ENCODE peak calls at places on chromosomes 12 and 14, in eight cellular contexts. One of them, this sample, is unnamed.

GRCh38 chr12:69331846-69332684 is 16.1 kb upstream of the LYZ start:
- DNase-seq in HCT116: no peak
- DNase-seq in WTC11: no peak
- DNase-seq in hepatocyte: no peak
- DNase-seq in OCI-LY7: no peak
- DNase-seq in CD8-positive, alpha-beta T cell: no peak
- DNase-seq in foreskin fibroblast: no peak
- DNase-seq in endothelial cell of umbilical vein: no peak
- DNase-seq in this sample: no peak

GRCh38 chr14:54291491-54292191 is 105.2 kb upstream of the CDKN3 start:
- DNase-seq in HCT116: no peak
- DNase-seq in WTC11: no peak
- DNase-seq in hepatocyte: no peak
- DNase-seq in OCI-LY7: no peak
- DNase-seq in CD8-positive, alpha-beta T cell: no peak
- DNase-seq in foreskin fibroblast: no peak
- DNase-seq in endothelial cell of umbilical vein: peak
- DNase-seq in this sample: no peak

GRCh38 chr14:100864960-100865681 is 38.4 kb downstream of the RTL1 start:
- DNase-seq in HCT116: no peak
- DNase-seq in WTC11: no peak
- DNase-seq in hepatocyte: no peak
- DNase-seq in OCI-LY7: no peak
- DNase-seq in CD8-positive, alpha-beta T cell: no peak
- DNase-seq in foreskin fibroblast: peak
- DNase-seq in endothelial cell of umbilical vein: no peak
- DNase-seq in this sample: no peak

GRCh38 chr12:124700810-124701594 is 133.6 kb upstream of the NCOR2 start:
- DNase-seq in HCT116: no peak
- DNase-seq in WTC11: no peak
- DNase-seq in hepatocyte: peak
- DNase-seq in OCI-LY7: no peak
- DNase-seq in CD8-positive, alpha-beta T cell: no peak
- DNase-seq in foreskin fibroblast: peak
- DNase-seq in endothelial cell of umbilical vein: peak
- DNase-seq in this sample: no peak

GRCh38 chr12:65741662-65742480 is 82.4 kb upstream of the HMGA2 start:
- DNase-seq in HCT116: no peak
- DNase-seq in WTC11: peak
- DNase-seq in hepatocyte: peak
- DNase-seq in OCI-LY7: no peak
- DNase-seq in CD8-positive, alpha-beta T cell: no peak
- DNase-seq in foreskin fibroblast: peak
- DNase-seq in endothelial cell of umbilical vein: peak
- DNase-seq in this sample: no peak

GRCh38 chr12:69602954-69603353 is 7.8 kb downstream of the LRRC10 start:
- DNase-seq in HCT116: no peak
- DNase-seq in WTC11: no peak
- DNase-seq in hepatocyte: no peak
- DNase-seq in OCI-LY7: no peak
- DNase-seq in CD8-positive, alpha-beta T cell: no peak
- DNase-seq in foreskin fibroblast: no peak
- DNase-seq in endothelial cell of umbilical vein: no peak
- DNase-seq in this sample: no peak

GRCh38 chr12:121417847-121418246 is 17.9 kb downstream of the RNF34 start:
- DNase-seq in HCT116: no peak
- DNase-seq in WTC11: no peak
- DNase-seq in hepatocyte: peak
- DNase-seq in OCI-LY7: no peak
- DNase-seq in CD8-positive, alpha-beta T cell: no peak
- DNase-seq in foreskin fibroblast: no peak
- DNase-seq in endothelial cell of umbilical vein: no peak
- DNase-seq in this sample: no peak

GRCh38 chr12:54585243-54585642 is 3.2 kb downstream of the PPP1R1A start:
- DNase-seq in HCT116: no peak
- DNase-seq in WTC11: no peak
- DNase-seq in hepatocyte: no peak
- DNase-seq in OCI-LY7: no peak
- DNase-seq in CD8-positive, alpha-beta T cell: no peak
- DNase-seq in foreskin fibroblast: no peak
- DNase-seq in endothelial cell of umbilical vein: no peak
- DNase-seq in this sample: no peak

GRCh38 chr14:69580009-69580577 is 5.4 kb upstream of the CCDC177 start:
- DNase-seq in HCT116: peak
- DNase-seq in WTC11: peak
- DNase-seq in hepatocyte: peak
- DNase-seq in OCI-LY7: peak
- DNase-seq in CD8-positive, alpha-beta T cell: no peak
- DNase-seq in foreskin fibroblast: peak
- DNase-seq in endothelial cell of umbilical vein: peak
- DNase-seq in this sample: no peak

GRCh38 chr12:121957831-121958515 is 39.6 kb downstream of the CFAP251 start:
- DNase-seq in HCT116: no peak
- DNase-seq in WTC11: no peak
- DNase-seq in hepatocyte: no peak
- DNase-seq in OCI-LY7: no peak
- DNase-seq in CD8-positive, alpha-beta T cell: no peak
- DNase-seq in foreskin fibroblast: no peak
- DNase-seq in endothelial cell of umbilical vein: no peak
- DNase-seq in this sample: no peak

GRCh38 chr12:24943947-24944597 is 4.8 kb downstream of the BCAT1 start:
- DNase-seq in HCT116: no peak
- DNase-seq in WTC11: no peak
- DNase-seq in hepatocyte: no peak
- DNase-seq in OCI-LY7: no peak
- DNase-seq in CD8-positive, alpha-beta T cell: no peak
- DNase-seq in foreskin fibroblast: no peak
- DNase-seq in endothelial cell of umbilical vein: peak
- DNase-seq in this sample: no peak

GRCh38 chr14:51094282-51094821 is 553 bp downstream of the TRIM9 start:
- DNase-seq in HCT116: no peak
- DNase-seq in WTC11: peak
- DNase-seq in hepatocyte: peak
- DNase-seq in OCI-LY7: no peak
- DNase-seq in CD8-positive, alpha-beta T cell: no peak
- DNase-seq in foreskin fibroblast: peak
- DNase-seq in endothelial cell of umbilical vein: no peak
- DNase-seq in this sample: no peak

GRCh38 chr14:105094193-105094907 is 29.1 kb upstream of the GPR132 start:
- DNase-seq in HCT116: no peak
- DNase-seq in WTC11: no peak
- DNase-seq in hepatocyte: no peak
- DNase-seq in OCI-LY7: no peak
- DNase-seq in CD8-positive, alpha-beta T cell: no peak
- DNase-seq in foreskin fibroblast: no peak
- DNase-seq in endothelial cell of umbilical vein: no peak
- DNase-seq in this sample: no peak

GRCh38 chr14:105092912-105093425 is 27.7 kb upstream of the GPR132 start:
- DNase-seq in HCT116: no peak
- DNase-seq in WTC11: no peak
- DNase-seq in hepatocyte: peak
- DNase-seq in OCI-LY7: no peak
- DNase-seq in CD8-positive, alpha-beta T cell: peak
- DNase-seq in foreskin fibroblast: peak
- DNase-seq in endothelial cell of umbilical vein: peak
- DNase-seq in this sample: no peak

GRCh38 chr14:105095236-105095805 is 30.1 kb upstream of the GPR132 start:
- DNase-seq in HCT116: no peak
- DNase-seq in WTC11: no peak
- DNase-seq in hepatocyte: no peak
- DNase-seq in OCI-LY7: no peak
- DNase-seq in CD8-positive, alpha-beta T cell: no peak
- DNase-seq in foreskin fibroblast: no peak
- DNase-seq in endothelial cell of umbilical vein: no peak
- DNase-seq in this sample: no peak

GRCh38 chr14:105092124-105092911 is 27.1 kb upstream of the GPR132 start:
- DNase-seq in HCT116: no peak
- DNase-seq in WTC11: no peak
- DNase-seq in hepatocyte: peak
- DNase-seq in OCI-LY7: no peak
- DNase-seq in CD8-positive, alpha-beta T cell: no peak
- DNase-seq in foreskin fibroblast: peak
- DNase-seq in endothelial cell of umbilical vein: no peak
- DNase-seq in this sample: no peak

DNA sequence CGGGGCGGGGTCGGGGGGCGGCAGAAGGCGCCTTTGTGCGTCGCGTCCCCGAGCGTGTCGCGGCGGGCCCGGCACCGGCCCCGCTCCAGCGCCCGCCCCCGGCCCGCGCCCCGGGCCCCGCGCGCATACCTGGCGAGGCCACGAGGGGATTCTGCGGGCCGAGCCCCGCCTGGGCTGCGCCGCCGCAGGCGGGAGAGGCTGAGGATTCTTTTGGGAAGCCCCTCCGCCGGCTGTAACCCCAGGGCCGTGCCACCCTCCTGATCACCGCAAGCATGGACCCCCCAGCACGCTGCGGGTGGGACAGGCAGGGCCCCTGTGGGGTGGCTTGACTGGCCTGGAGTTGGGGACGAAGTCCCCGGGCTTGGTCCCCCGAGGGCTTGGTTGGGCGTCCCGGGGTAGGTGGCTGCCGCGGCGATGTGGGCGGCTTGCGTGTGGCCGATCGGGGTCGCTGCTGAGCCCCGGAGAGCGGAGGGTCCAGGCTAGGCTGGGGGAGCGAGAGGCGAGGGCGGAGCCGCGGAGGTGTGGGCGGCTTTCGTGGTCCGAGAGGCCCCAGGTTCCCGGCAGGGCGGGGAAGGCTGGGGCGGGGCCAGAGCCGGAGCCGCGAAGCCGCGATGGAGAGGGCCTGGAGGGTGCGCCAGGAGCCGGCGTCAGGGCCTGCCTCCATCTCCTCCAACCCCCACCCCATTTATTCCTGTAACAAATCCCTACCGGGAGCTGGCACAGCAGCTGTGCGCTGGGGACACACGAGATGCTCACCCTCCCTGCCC is 28.4 kb upstream of the GPR132 start:
- DNase-seq in HCT116: peak
- DNase-seq in WTC11: peak
- DNase-seq in hepatocyte: peak
- DNase-seq in OCI-LY7: no peak
- DNase-seq in CD8-positive, alpha-beta T cell: peak
- DNase-seq in foreskin fibroblast: peak
- DNase-seq in endothelial cell of umbilical vein: peak
- DNase-seq in this sample: no peak
- TF ChIP-seq CTCF in HCT116: no peak
- TF ChIP-seq CTCF in WTC11: peak
- TF ChIP-seq CTCF in hepatocyte: peak
- TF ChIP-seq CTCF in OCI-LY7: peak
- TF ChIP-seq CTCF in CD8-positive, alpha-beta T cell: no peak
- TF ChIP-seq CTCF in foreskin fibroblast: peak
- TF ChIP-seq CTCF in endothelial cell of umbilical vein: peak
- TF ChIP-seq CTCF in this sample: no peak

GRCh38 chr12:43676183-43676813 is 82.3 kb downstream of the PUS7L start:
- DNase-seq in HCT116: peak
- DNase-seq in WTC11: peak
- DNase-seq in hepatocyte: peak
- DNase-seq in OCI-LY7: peak
- DNase-seq in CD8-positive, alpha-beta T cell: no peak
- DNase-seq in foreskin fibroblast: peak
- DNase-seq in endothelial cell of umbilical vein: peak
- DNase-seq in this sample: no peak
- TF ChIP-seq CTCF in HCT116: peak
- TF ChIP-seq CTCF in WTC11: peak
- TF ChIP-seq CTCF in hepatocyte: peak
- TF ChIP-seq CTCF in OCI-LY7: peak
- TF ChIP-seq CTCF in CD8-positive, alpha-beta T cell: peak
- TF ChIP-seq CTCF in foreskin fibroblast: peak
- TF ChIP-seq CTCF in endothelial cell of umbilical vein: peak
- TF ChIP-seq CTCF in this sample: no peak

GRCh38 chr14:63993992-63994391 is 141.2 kb downstream of the SYNE2 start:
- DNase-seq in HCT116: no peak
- DNase-seq in WTC11: no peak
- DNase-seq in hepatocyte: no peak
- DNase-seq in OCI-LY7: peak
- DNase-seq in CD8-positive, alpha-beta T cell: no peak
- DNase-seq in foreskin fibroblast: peak
- DNase-seq in endothelial cell of umbilical vein: peak
- DNase-seq in this sample: no peak
- TF ChIP-seq CTCF in HCT116: peak
- TF ChIP-seq CTCF in WTC11: no peak
- TF ChIP-seq CTCF in hepatocyte: peak
- TF ChIP-seq CTCF in OCI-LY7: peak
- TF ChIP-seq CTCF in CD8-positive, alpha-beta T cell: no peak
- TF ChIP-seq CTCF in foreskin fibroblast: peak
- TF ChIP-seq CTCF in endothelial cell of umbilical vein: no peak
- TF ChIP-seq CTCF in this sample: no peak

GRCh38 chr14:74459981-74460380 is 33.1 kb downstream of the NPC2 start:
- DNase-seq in HCT116: no peak
- DNase-seq in WTC11: no peak
- DNase-seq in hepatocyte: no peak
- DNase-seq in OCI-LY7: no peak
- DNase-seq in CD8-positive, alpha-beta T cell: no peak
- DNase-seq in foreskin fibroblast: no peak
- DNase-seq in endothelial cell of umbilical vein: no peak
- DNase-seq in this sample: no peak

GRCh38 chr14:74457511-74457910 is 31.5 kb upstream of the SYNDIG1L start:
- DNase-seq in HCT116: no peak
- DNase-seq in WTC11: no peak
- DNase-seq in hepatocyte: no peak
- DNase-seq in OCI-LY7: no peak
- DNase-seq in CD8-positive, alpha-beta T cell: no peak
- DNase-seq in foreskin fibroblast: no peak
- DNase-seq in endothelial cell of umbilical vein: no peak
- DNase-seq in this sample: no peak

GRCh38 chr14:74456684-74457083 is 30.7 kb upstream of the SYNDIG1L start:
- DNase-seq in HCT116: no peak
- DNase-seq in WTC11: no peak
- DNase-seq in hepatocyte: no peak
- DNase-seq in OCI-LY7: no peak
- DNase-seq in CD8-positive, alpha-beta T cell: no peak
- DNase-seq in foreskin fibroblast: no peak
- DNase-seq in endothelial cell of umbilical vein: no peak
- DNase-seq in this sample: no peak

GRCh38 chr14:74462993-74463392 is 30.1 kb downstream of the NPC2 start:
- DNase-seq in HCT116: no peak
- DNase-seq in WTC11: no peak
- DNase-seq in hepatocyte: no peak
- DNase-seq in OCI-LY7: no peak
- DNase-seq in CD8-positive, alpha-beta T cell: no peak
- DNase-seq in foreskin fibroblast: no peak
- DNase-seq in endothelial cell of umbilical vein: no peak
- DNase-seq in this sample: no peak

DNA sequence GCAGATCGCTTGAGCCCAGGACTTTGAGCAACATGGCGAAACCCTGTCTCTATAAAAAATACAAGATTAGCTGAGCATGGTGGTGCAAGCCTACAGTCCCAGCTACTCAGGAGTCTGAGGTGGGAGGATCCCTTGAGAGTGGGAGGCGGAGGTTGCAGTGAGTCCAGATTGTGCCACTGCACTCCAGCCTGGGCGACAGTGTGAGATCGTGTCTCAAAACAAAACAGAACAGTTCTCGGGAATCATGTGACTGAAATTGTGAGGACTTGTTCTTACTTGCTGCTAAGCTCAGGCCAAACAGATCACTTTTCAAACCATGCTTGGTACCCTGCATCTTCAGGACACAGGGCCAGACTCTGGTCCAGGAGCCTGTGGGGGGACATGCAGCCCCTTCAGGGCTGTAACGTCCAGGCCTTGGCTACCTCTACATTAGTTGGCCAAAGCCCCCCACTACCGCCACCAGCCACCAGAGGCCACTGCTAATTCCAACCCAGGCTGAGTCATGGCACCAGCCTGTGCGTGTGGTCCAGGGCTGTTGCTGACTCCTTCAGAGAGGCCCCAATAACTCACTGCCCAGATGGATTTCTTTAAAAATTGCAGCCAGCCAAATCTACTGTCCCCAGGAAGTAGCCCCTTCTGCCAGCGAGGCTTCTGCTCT is 33.4 kb upstream of the SYNDIG1L start:
- DNase-seq in HCT116: no peak
- DNase-seq in WTC11: peak
- DNase-seq in hepatocyte: peak
- DNase-seq in OCI-LY7: peak
- DNase-seq in CD8-positive, alpha-beta T cell: peak
- DNase-seq in foreskin fibroblast: peak
- DNase-seq in endothelial cell of umbilical vein: peak
- DNase-seq in this sample: no peak
- TF ChIP-seq CTCF in HCT116: peak
- TF ChIP-seq CTCF in WTC11: peak
- TF ChIP-seq CTCF in hepatocyte: peak
- TF ChIP-seq CTCF in OCI-LY7: peak
- TF ChIP-seq CTCF in CD8-positive, alpha-beta T cell: peak
- TF ChIP-seq CTCF in foreskin fibroblast: peak
- TF ChIP-seq CTCF in endothelial cell of umbilical vein: peak
- TF ChIP-seq CTCF in this sample: no peak

This sample was measured in omental fat pad.